ENCODE peak calls at places on chromosomes 5 and 9, in nine cellular contexts. One of them, this sample, is unnamed.

GRCh38 chr5:74386571-74387334 is 253.8 kb downstream of the ENC1 start:
- DNase-seq in GM12878: no peak
- DNase-seq in K562: no peak
- DNase-seq in HL-60: no peak
- DNase-seq in endothelial cell of umbilical vein: no peak
- DNase-seq in spleen: no peak
- DNase-seq in GM23338: no peak
- DNase-seq in breast epithelium: no peak
- DNase-seq in prostate gland: no peak
- DNase-seq in this sample: no peak

GRCh38 chr9:8053501-8053900 is 253.9 kb upstream of the DMAC1 start:
- DNase-seq in K562: no peak
- DNase-seq in HL-60: no peak
- DNase-seq in GM12878: no peak
- DNase-seq in breast epithelium: no peak
- DNase-seq in spleen: peak
- DNase-seq in GM23338: no peak
- DNase-seq in endothelial cell of umbilical vein: no peak
- DNase-seq in prostate gland: no peak
- DNase-seq in this sample: no peak

GRCh38 chr9:110048473-110048975 is 159.4 kb downstream of the C9orf152 start:
- DNase-seq in endothelial cell of umbilical vein: peak
- DNase-seq in HL-60: peak
- DNase-seq in GM12878: peak
- DNase-seq in breast epithelium: no peak
- DNase-seq in GM23338: peak
- DNase-seq in prostate gland: peak
- DNase-seq in K562: peak
- DNase-seq in spleen: peak
- DNase-seq in this sample: peak

GRCh38 chr5:132446621-132447020 is 44.0 kb downstream of the IRF1 start:
- DNase-seq in prostate gland: peak
- DNase-seq in endothelial cell of umbilical vein: peak
- DNase-seq in GM12878: no peak
- DNase-seq in spleen: no peak
- DNase-seq in GM23338: no peak
- DNase-seq in breast epithelium: no peak
- DNase-seq in HL-60: no peak
- DNase-seq in K562: no peak
- DNase-seq in this sample: peak

GRCh38 chr5:93433422-93433821 is 147.6 kb downstream of the NR2F1-AS1 start:
- DNase-seq in prostate gland: no peak
- DNase-seq in K562: no peak
- DNase-seq in endothelial cell of umbilical vein: no peak
- DNase-seq in GM12878: no peak
- DNase-seq in breast epithelium: no peak
- DNase-seq in spleen: no peak
- DNase-seq in GM23338: no peak
- DNase-seq in HL-60: no peak
- DNase-seq in this sample: no peak

GRCh38 chr9:76617510-76618194 is 146.6 kb upstream of the PCA3 start:
- DNase-seq in GM12878: no peak
- DNase-seq in K562: no peak
- DNase-seq in GM23338: no peak
- DNase-seq in prostate gland: no peak
- DNase-seq in endothelial cell of umbilical vein: no peak
- DNase-seq in spleen: no peak
- DNase-seq in breast epithelium: no peak
- DNase-seq in HL-60: no peak
- DNase-seq in this sample: no peak

GRCh38 chr9:116592926-116593325 is 94.2 kb upstream of the TRIM32 start:
- DNase-seq in prostate gland: no peak
- DNase-seq in spleen: no peak
- DNase-seq in endothelial cell of umbilical vein: no peak
- DNase-seq in breast epithelium: no peak
- DNase-seq in HL-60: no peak
- DNase-seq in K562: no peak
- DNase-seq in GM12878: no peak
- DNase-seq in GM23338: no peak
- DNase-seq in this sample: no peak

GRCh38 chr9:134165357-134166315 is 1.3 kb upstream of the RNU6ATAC start:
- DNase-seq in endothelial cell of umbilical vein: peak
- DNase-seq in prostate gland: peak
- DNase-seq in breast epithelium: no peak
- DNase-seq in GM12878: no peak
- DNase-seq in K562: peak
- DNase-seq in HL-60: no peak
- DNase-seq in GM23338: no peak
- DNase-seq in spleen: peak
- DNase-seq in this sample: peak

GRCh38 chr5:83321656-83322055 is 149.9 kb upstream of the VCAN start:
- DNase-seq in K562: no peak
- DNase-seq in HL-60: no peak
- DNase-seq in GM12878: no peak
- DNase-seq in endothelial cell of umbilical vein: peak
- DNase-seq in GM23338: no peak
- DNase-seq in breast epithelium: no peak
- DNase-seq in prostate gland: no peak
- DNase-seq in spleen: no peak
- DNase-seq in this sample: no peak

GRCh38 chr5:148984333-148984732 is 78.5 kb downstream of the SH3TC2 start:
- DNase-seq in K562: no peak
- DNase-seq in endothelial cell of umbilical vein: peak
- DNase-seq in spleen: no peak
- DNase-seq in GM12878: no peak
- DNase-seq in prostate gland: no peak
- DNase-seq in HL-60: no peak
- DNase-seq in breast epithelium: no peak
- DNase-seq in GM23338: peak
- DNase-seq in this sample: no peak

GRCh38 chr5:179344301-179345178 is 721 bp downstream of the ADAMTS2 start:
- DNase-seq in breast epithelium: no peak
- DNase-seq in prostate gland: no peak
- DNase-seq in spleen: peak
- DNase-seq in GM23338: peak
- DNase-seq in GM12878: no peak
- DNase-seq in HL-60: no peak
- DNase-seq in K562: peak
- DNase-seq in endothelial cell of umbilical vein: no peak
- DNase-seq in this sample: no peak

GRCh38 chr5:172437445-172438303 is 16.7 kb downstream of the SH3PXD2B start:
- DNase-seq in prostate gland: no peak
- DNase-seq in breast epithelium: no peak
- DNase-seq in GM12878: no peak
- DNase-seq in K562: peak
- DNase-seq in endothelial cell of umbilical vein: peak
- DNase-seq in HL-60: peak
- DNase-seq in GM23338: no peak
- DNase-seq in spleen: no peak
- DNase-seq in this sample: peak

GRCh38 chr5:169667896-169668674 is 31.0 kb downstream of the DOCK2 start:
- DNase-seq in GM23338: no peak
- DNase-seq in breast epithelium: no peak
- DNase-seq in HL-60: no peak
- DNase-seq in endothelial cell of umbilical vein: no peak
- DNase-seq in GM12878: no peak
- DNase-seq in spleen: no peak
- DNase-seq in prostate gland: no peak
- DNase-seq in K562: no peak
- DNase-seq in this sample: no peak

GRCh38 chr5:9015250-9015936 is 530.5 kb downstream of the SEMA5A start:
- DNase-seq in endothelial cell of umbilical vein: no peak
- DNase-seq in breast epithelium: no peak
- DNase-seq in GM23338: no peak
- DNase-seq in K562: no peak
- DNase-seq in spleen: no peak
- DNase-seq in HL-60: no peak
- DNase-seq in GM12878: no peak
- DNase-seq in prostate gland: no peak
- DNase-seq in this sample: no peak

GRCh38 chr9:98403715-98404114 is 148.3 kb upstream of the TBC1D2 start:
- DNase-seq in spleen: no peak
- DNase-seq in breast epithelium: no peak
- DNase-seq in HL-60: no peak
- DNase-seq in GM12878: no peak
- DNase-seq in endothelial cell of umbilical vein: no peak
- DNase-seq in prostate gland: no peak
- DNase-seq in K562: no peak
- DNase-seq in GM23338: no peak
- DNase-seq in this sample: no peak

GRCh38 chr9:98401140-98402025 is 145.9 kb upstream of the TBC1D2 start:
- DNase-seq in prostate gland: no peak
- DNase-seq in HL-60: no peak
- DNase-seq in K562: no peak
- DNase-seq in breast epithelium: no peak
- DNase-seq in spleen: no peak
- DNase-seq in GM23338: peak
- DNase-seq in endothelial cell of umbilical vein: no peak
- DNase-seq in GM12878: no peak
- DNase-seq in this sample: no peak

GRCh38 chr9:98402272-98402840 is 146.9 kb upstream of the TBC1D2 start:
- DNase-seq in breast epithelium: no peak
- DNase-seq in GM23338: peak
- DNase-seq in GM12878: no peak
- DNase-seq in K562: no peak
- DNase-seq in HL-60: no peak
- DNase-seq in spleen: no peak
- DNase-seq in prostate gland: no peak
- DNase-seq in endothelial cell of umbilical vein: no peak
- DNase-seq in this sample: no peak

GRCh38 chr9:98406469-98406868 is 151.0 kb upstream of the TBC1D2 start:
- DNase-seq in breast epithelium: no peak
- DNase-seq in K562: no peak
- DNase-seq in spleen: no peak
- DNase-seq in HL-60: no peak
- DNase-seq in endothelial cell of umbilical vein: no peak
- DNase-seq in GM23338: no peak
- DNase-seq in prostate gland: no peak
- DNase-seq in GM12878: no peak
- DNase-seq in this sample: no peak

GRCh38 chr9:98404157-98404695 is 148.8 kb upstream of the TBC1D2 start:
- DNase-seq in GM12878: no peak
- DNase-seq in endothelial cell of umbilical vein: no peak
- DNase-seq in K562: no peak
- DNase-seq in GM23338: no peak
- DNase-seq in prostate gland: no peak
- DNase-seq in HL-60: no peak
- DNase-seq in spleen: no peak
- DNase-seq in breast epithelium: no peak
- DNase-seq in this sample: no peak
- TF ChIP-seq POLR2AphosphoS5 in GM12878: no peak
- TF ChIP-seq POLR2AphosphoS5 in endothelial cell of umbilical vein: no peak
- TF ChIP-seq POLR2AphosphoS5 in K562: no peak
- TF ChIP-seq POLR2AphosphoS5 in GM23338: no peak
- TF ChIP-seq POLR2AphosphoS5 in prostate gland: no peak
- TF ChIP-seq POLR2AphosphoS5 in HL-60: no peak
- TF ChIP-seq POLR2AphosphoS5 in spleen: no peak
- TF ChIP-seq POLR2AphosphoS5 in breast epithelium: no peak
- TF ChIP-seq POLR2AphosphoS5 in this sample: no peak

DNA sequence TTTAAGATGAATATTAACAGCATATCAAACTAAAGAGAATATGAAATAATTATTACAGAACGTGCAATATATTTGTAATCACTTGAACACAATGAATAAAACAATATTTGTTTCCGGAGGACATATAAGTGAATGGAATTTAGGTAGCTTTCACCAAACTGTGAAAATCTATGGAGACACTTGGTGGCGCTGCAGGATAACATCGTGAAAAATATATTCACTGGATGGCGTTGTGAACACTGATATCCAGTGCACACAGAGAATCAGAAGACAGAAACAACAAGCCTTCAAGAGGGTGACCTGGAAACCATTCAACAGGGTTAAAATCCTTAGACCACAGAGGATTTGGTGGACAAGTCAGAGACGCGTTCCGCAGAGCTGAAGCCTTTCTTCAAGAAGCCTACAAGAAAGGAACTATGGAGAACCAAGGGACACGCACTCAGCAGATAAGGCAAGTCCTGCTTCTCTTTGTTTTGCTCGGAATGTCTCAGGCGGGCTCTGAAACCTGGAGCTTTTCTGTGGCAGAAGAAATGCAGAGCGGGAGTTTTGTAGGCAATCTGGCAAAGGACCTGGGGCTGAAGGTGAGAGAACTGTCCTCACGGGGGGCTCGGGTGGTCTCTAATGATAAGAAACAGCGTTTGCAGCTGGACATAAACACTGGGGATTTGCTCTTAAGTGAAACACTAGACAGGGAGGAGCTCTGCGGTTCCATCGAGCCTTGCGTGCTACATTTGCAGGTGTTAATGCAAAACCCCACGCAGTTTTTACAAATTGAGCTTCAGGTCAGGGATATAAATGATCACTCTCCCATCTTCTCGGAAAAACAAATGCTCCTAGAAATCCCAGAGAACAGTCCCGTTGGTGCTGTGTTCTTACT is at the start of gene PCDHB11:
- DNase-seq in breast epithelium: no peak
- DNase-seq in GM23338: peak
- DNase-seq in prostate gland: no peak
- DNase-seq in spleen: no peak
- DNase-seq in K562: no peak
- DNase-seq in endothelial cell of umbilical vein: peak
- DNase-seq in HL-60: no peak
- DNase-seq in GM12878: no peak
- DNase-seq in this sample: no peak
- TF ChIP-seq CTCF in breast epithelium: no peak
- TF ChIP-seq CTCF in GM23338: peak
- TF ChIP-seq CTCF in prostate gland: no peak
- TF ChIP-seq CTCF in spleen: no peak
- TF ChIP-seq CTCF in K562: peak
- TF ChIP-seq CTCF in endothelial cell of umbilical vein: no peak
- TF ChIP-seq CTCF in HL-60: no peak
- TF ChIP-seq CTCF in GM12878: no peak
- TF ChIP-seq CTCF in this sample: no peak

DNA sequence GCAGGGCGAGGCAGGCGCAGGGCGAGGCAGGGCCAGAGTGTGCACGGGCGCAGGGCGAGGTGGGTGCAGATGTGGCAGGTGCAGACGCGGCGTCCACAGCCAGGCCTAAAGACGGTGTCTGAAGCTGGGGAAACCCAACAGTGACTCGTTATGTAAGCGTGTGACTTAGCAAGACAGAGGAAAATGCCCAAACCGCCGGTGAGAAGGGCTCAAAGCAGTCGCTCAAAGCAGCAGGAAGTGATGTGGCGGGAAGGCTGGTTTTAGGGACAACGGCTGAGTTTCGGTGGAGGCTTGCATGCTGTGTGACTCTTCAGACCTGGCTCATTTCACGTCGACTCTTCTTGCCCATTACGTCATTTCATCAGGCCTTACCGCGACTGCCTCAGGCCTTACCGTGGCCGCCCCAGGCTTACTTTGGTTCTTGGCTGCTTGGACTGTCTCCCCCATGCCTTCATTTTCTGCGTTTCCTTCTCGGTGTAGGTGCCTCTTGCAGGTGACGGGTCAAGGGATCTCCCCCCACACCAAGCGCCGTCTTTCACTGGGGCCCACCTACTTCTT is 50.5 kb upstream of the EXOC3 start:
- DNase-seq in spleen: peak
- DNase-seq in GM23338: peak
- DNase-seq in breast epithelium: no peak
- DNase-seq in prostate gland: no peak
- DNase-seq in K562: no peak
- DNase-seq in HL-60: peak
- DNase-seq in endothelial cell of umbilical vein: peak
- DNase-seq in GM12878: peak
- DNase-seq in this sample: no peak
- TF ChIP-seq POLR2AphosphoS5 in spleen: no peak
- TF ChIP-seq POLR2AphosphoS5 in GM23338: no peak
- TF ChIP-seq POLR2AphosphoS5 in breast epithelium: no peak
- TF ChIP-seq POLR2AphosphoS5 in prostate gland: no peak
- TF ChIP-seq POLR2AphosphoS5 in K562: no peak
- TF ChIP-seq POLR2AphosphoS5 in HL-60: no peak
- TF ChIP-seq POLR2AphosphoS5 in endothelial cell of umbilical vein: no peak
- TF ChIP-seq POLR2AphosphoS5 in GM12878: peak
- TF ChIP-seq POLR2AphosphoS5 in this sample: no peak

GRCh38 chr9:22119537-22120167 is 110.5 kb upstream of the CDKN2B start:
- DNase-seq in GM23338: peak
- DNase-seq in prostate gland: no peak
- DNase-seq in HL-60: peak
- DNase-seq in spleen: no peak
- DNase-seq in K562: no peak
- DNase-seq in endothelial cell of umbilical vein: peak
- DNase-seq in GM12878: no peak
- DNase-seq in breast epithelium: no peak
- DNase-seq in this sample: no peak
- TF ChIP-seq CTCF in GM23338: peak
- TF ChIP-seq CTCF in prostate gland: no peak
- TF ChIP-seq CTCF in HL-60: no peak
- TF ChIP-seq CTCF in spleen: no peak
- TF ChIP-seq CTCF in K562: no peak
- TF ChIP-seq CTCF in endothelial cell of umbilical vein: peak
- TF ChIP-seq CTCF in GM12878: peak
- TF ChIP-seq CTCF in breast epithelium: no peak
- TF ChIP-seq CTCF in this sample: peak